ENCODE peak calls at places on chromosomes 16 and 17, in six cellular contexts. One of them, this sample, is unnamed.

GRCh38 chr17:76943202-76943601 is 75.0 kb downstream of the MGAT5B start:
- DNase-seq in Peyer's patch: no peak
- DNase-seq in fibroblast of lung: no peak
- DNase-seq in pancreas: no peak
- DNase-seq in body of pancreas: no peak
- DNase-seq in gastrocnemius medialis: no peak
- DNase-seq in this sample: no peak

GRCh38 chr16:89417352-89417751 is 73.0 kb downstream of the ANKRD11 start:
- DNase-seq in Peyer's patch: no peak
- DNase-seq in fibroblast of lung: no peak
- DNase-seq in pancreas: peak; percentile 37
- DNase-seq in body of pancreas: no peak
- DNase-seq in gastrocnemius medialis: peak; percentile 43
- DNase-seq in this sample: no peak

GRCh38 chr17:76265624-76266243 is 586 bp downstream of the UBALD2 start:
- DNase-seq in Peyer's patch: peak; percentile 55
- DNase-seq in fibroblast of lung: peak; percentile 41
- DNase-seq in pancreas: peak; percentile 92
- DNase-seq in body of pancreas: peak; percentile 73
- DNase-seq in gastrocnemius medialis: peak; percentile 51
- DNase-seq in this sample: no peak

GRCh38 chr17:43767713-43768059 is 9.1 kb upstream of the SOST start:
- DNase-seq in Peyer's patch: no peak
- DNase-seq in fibroblast of lung: no peak
- DNase-seq in pancreas: no peak
- DNase-seq in body of pancreas: no peak
- DNase-seq in gastrocnemius medialis: no peak
- DNase-seq in this sample: no peak

GRCh38 chr16:67555795-67556212 is 6.5 kb upstream of the CTCF start:
- DNase-seq in Peyer's patch: no peak
- DNase-seq in fibroblast of lung: peak; percentile 55
- DNase-seq in pancreas: no peak
- DNase-seq in body of pancreas: no peak
- DNase-seq in gastrocnemius medialis: no peak
- DNase-seq in this sample: no peak

GRCh38 chr17:9330140-9330902 is 245.3 kb downstream of the STX8 start:
- DNase-seq in Peyer's patch: no peak
- DNase-seq in fibroblast of lung: no peak
- DNase-seq in pancreas: no peak
- DNase-seq in body of pancreas: no peak
- DNase-seq in gastrocnemius medialis: no peak
- DNase-seq in this sample: no peak

GRCh38 chr17:67829331-67829730 is 4.0 kb downstream of the BPTF start:
- DNase-seq in Peyer's patch: peak; percentile 33
- DNase-seq in fibroblast of lung: peak; percentile 19
- DNase-seq in pancreas: no peak
- DNase-seq in body of pancreas: no peak
- DNase-seq in gastrocnemius medialis: no peak
- DNase-seq in this sample: no peak

GRCh38 chr16:12188674-12189249 is 212.2 kb downstream of the SNX29 start:
- DNase-seq in Peyer's patch: no peak
- DNase-seq in fibroblast of lung: peak; percentile 40
- DNase-seq in pancreas: no peak
- DNase-seq in body of pancreas: no peak
- DNase-seq in gastrocnemius medialis: no peak
- DNase-seq in this sample: no peak

GRCh38 chr17:34499576-34499975 is 79.8 kb upstream of the TMEM132E start:
- DNase-seq in Peyer's patch: no peak
- DNase-seq in fibroblast of lung: peak; percentile 13
- DNase-seq in pancreas: no peak
- DNase-seq in body of pancreas: no peak
- DNase-seq in gastrocnemius medialis: no peak
- DNase-seq in this sample: no peak

GRCh38 chr16:71658771-71659170 is 32.8 kb downstream of the MARVELD3 start:
- DNase-seq in Peyer's patch: peak; percentile 26
- DNase-seq in fibroblast of lung: no peak
- DNase-seq in pancreas: no peak
- DNase-seq in body of pancreas: no peak
- DNase-seq in gastrocnemius medialis: no peak
- DNase-seq in this sample: no peak

GRCh38 chr17:9356488-9356911 is 219.1 kb downstream of the STX8 start:
- DNase-seq in Peyer's patch: no peak
- DNase-seq in fibroblast of lung: no peak
- DNase-seq in pancreas: no peak
- DNase-seq in body of pancreas: no peak
- DNase-seq in gastrocnemius medialis: peak; percentile 24
- DNase-seq in this sample: no peak

GRCh38 chr16:56643080-56643778 is 4.8 kb downstream of the MT1A start:
- DNase-seq in Peyer's patch: peak; percentile 73
- DNase-seq in fibroblast of lung: peak; percentile 51
- DNase-seq in pancreas: peak; percentile 95
- DNase-seq in body of pancreas: peak; percentile 88
- DNase-seq in gastrocnemius medialis: peak; percentile 54
- DNase-seq in this sample: no peak

GRCh38 chr16:56645311-56645710 is 6.4 kb upstream of the MT1B start:
- DNase-seq in Peyer's patch: no peak
- DNase-seq in fibroblast of lung: no peak
- DNase-seq in pancreas: no peak
- DNase-seq in body of pancreas: no peak
- DNase-seq in gastrocnemius medialis: no peak
- DNase-seq in this sample: no peak

GRCh38 chr16:56641166-56641565 is 2.7 kb downstream of the MT1A start:
- DNase-seq in Peyer's patch: no peak
- DNase-seq in fibroblast of lung: no peak
- DNase-seq in pancreas: no peak
- DNase-seq in body of pancreas: no peak
- DNase-seq in gastrocnemius medialis: no peak
- DNase-seq in this sample: no peak

GRCh38 chr16:56645838-56646237 is 5.8 kb upstream of the MT1B start:
- DNase-seq in Peyer's patch: no peak
- DNase-seq in fibroblast of lung: no peak
- DNase-seq in pancreas: no peak
- DNase-seq in body of pancreas: no peak
- DNase-seq in gastrocnemius medialis: no peak
- DNase-seq in this sample: no peak

DNA sequence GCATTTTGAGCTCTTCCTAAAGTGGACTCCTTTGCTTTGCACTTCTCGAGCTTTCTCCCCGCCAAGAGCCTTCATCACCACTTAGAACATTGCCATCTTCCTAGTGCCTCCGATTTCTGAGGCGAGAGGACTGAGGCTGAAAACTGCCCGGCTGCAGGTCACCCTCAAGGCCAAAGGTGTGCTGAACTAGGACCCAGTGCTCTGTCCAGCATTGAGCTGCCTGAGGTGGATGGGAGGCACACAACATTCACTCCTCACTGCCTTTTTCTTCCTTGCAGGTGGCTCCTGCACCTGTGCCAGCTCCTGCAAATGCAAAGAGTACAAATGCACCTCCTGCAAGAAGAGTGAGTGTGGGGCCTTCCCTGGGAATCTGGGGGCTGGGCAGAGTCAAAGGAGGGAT is 5.4 kb downstream of the MT1A start:
- DNase-seq in Peyer's patch: no peak
- DNase-seq in fibroblast of lung: no peak
- DNase-seq in pancreas: no peak
- DNase-seq in body of pancreas: no peak
- DNase-seq in gastrocnemius medialis: no peak
- DNase-seq in this sample: no peak
- H3K27me3 ChIP-seq in Peyer's patch: no peaks in the 10 kb centered on the region
- H3K27me3 ChIP-seq in fibroblast of lung: peaks cover 21% of the 10 kb centered on the region
- H3K27me3 ChIP-seq in pancreas: no peaks in the 10 kb centered on the region
- H3K27me3 ChIP-seq in body of pancreas: no peaks in the 10 kb centered on the region
- H3K27me3 ChIP-seq in gastrocnemius medialis: peaks cover 10% of the 10 kb centered on the region
- H3K27me3 ChIP-seq in this sample: peaks cover 91% of the 10 kb centered on the region

DNA sequence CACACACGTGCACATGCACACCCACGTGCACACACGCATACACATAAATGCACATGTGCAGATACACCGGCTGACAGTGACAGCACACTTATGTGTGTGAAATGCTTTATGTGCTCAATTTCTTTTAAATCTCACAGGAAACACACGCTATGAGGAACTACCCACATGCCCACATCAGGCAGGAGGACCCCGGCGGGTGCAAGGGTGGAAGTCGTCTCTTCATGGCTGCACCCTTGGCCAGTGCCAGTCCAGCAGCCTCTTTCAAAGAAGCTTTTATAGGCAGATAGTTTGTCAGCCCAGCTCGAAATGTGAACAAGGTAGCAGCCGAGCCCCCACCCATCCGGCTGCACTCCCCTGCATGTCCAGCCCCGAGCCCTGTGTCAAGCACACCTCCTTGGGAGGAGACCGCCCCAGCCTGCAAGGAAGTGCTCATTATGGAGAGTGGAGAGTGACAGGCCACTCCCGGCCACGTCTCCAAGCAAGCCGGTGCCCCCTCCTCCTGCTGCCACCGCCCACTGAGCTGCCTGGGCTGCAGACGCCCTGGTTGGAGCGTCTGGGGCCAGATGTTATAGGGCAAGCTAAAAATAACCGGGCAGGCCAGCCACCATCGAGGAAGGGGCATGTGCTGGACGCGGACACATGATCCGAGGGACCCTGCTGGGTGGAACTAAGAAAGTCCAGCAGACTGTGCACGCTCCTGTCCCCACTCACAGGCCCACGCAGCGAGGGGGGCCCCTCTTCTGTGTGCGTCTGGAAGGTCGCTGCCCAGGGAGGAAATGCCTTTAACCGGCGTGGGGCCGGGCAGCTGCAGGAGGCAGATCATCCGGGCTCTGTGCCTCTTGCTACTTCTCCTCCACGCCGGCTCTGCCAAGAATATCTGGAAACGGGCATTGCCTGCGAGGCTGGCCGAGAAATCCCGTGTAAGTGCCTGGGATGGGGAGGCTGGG is at the start of gene WFDC1:
- DNase-seq in Peyer's patch: no peak
- DNase-seq in fibroblast of lung: no peak
- DNase-seq in pancreas: no peak
- DNase-seq in body of pancreas: no peak
- DNase-seq in gastrocnemius medialis: no peak
- DNase-seq in this sample: no peak
- H3K27ac ChIP-seq in Peyer's patch: peak within 1 kb of the TSS; percentile 74
- H3K27ac ChIP-seq in fibroblast of lung: no peak within 1 kb of the TSS
- H3K27ac ChIP-seq in pancreas: no peak within 1 kb of the TSS
- H3K27ac ChIP-seq in body of pancreas: no peak within 1 kb of the TSS
- H3K27ac ChIP-seq in gastrocnemius medialis: no peak within 1 kb of the TSS
- H3K27ac ChIP-seq in this sample: peak within 1 kb of the TSS; percentile 52

DNA sequence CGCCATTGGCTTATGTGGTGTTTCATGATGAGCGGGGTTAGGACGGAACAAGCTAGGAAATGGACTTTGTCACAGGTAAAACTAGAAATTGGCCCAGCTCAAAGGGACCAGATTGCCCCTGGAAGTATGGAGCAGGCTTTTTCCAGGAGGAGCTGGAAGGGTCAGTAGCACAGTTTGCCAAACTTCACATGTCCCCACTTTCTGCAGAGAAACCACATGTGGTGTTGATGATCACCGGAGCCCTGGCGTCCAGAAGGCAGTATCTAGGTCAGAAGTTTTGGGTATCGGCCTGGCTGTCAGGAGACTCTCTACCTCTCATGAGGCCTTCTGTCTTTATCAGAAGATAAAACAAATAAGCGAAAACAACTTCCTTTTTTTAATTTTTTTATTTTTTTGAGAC is 248.5 kb downstream of the SOX9 start:
- DNase-seq in Peyer's patch: no peak
- DNase-seq in fibroblast of lung: no peak
- DNase-seq in pancreas: no peak
- DNase-seq in body of pancreas: no peak
- DNase-seq in gastrocnemius medialis: no peak
- DNase-seq in this sample: no peak
- H3K27me3 ChIP-seq in Peyer's patch: no peaks in the 10 kb centered on the region
- H3K27me3 ChIP-seq in fibroblast of lung: no peaks in the 10 kb centered on the region
- H3K27me3 ChIP-seq in pancreas: no peaks in the 10 kb centered on the region
- H3K27me3 ChIP-seq in body of pancreas: no peaks in the 10 kb centered on the region
- H3K27me3 ChIP-seq in gastrocnemius medialis: no peaks in the 10 kb centered on the region
- H3K27me3 ChIP-seq in this sample: no peaks in the 10 kb centered on the region

DNA sequence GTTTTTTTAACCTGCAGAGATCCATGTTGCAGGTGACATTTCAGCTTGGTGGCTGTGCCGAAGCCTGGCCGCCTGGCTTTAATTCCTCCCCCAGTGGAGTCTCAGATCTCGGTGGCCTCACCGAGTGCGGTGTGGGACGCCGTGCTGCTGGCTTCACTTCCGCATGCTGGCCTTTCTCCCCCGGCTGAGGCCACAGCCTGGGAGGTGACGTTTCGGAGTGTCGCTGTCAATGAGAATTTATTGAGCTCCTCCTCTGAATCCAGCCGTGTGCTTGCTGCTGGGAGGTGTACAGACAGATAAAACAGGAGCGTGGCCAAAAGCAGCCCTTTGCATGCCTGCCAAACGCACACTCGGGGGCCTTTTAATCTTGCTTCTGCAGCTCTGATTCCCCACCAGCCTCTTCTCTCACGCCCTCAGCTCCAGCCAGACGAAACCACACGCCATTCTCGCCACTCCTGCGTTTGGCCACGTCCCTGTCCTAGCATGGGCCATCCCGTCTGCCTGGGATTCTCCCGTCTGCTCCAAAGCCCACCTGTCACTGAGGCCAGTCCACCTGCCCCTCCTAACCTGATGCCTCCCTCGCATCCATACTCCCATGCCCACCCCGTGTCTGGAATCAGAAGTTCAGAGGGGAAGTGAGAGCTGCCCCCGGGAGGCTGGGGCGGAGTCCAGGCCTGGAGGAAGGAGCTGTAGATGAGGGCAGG is 3.6 kb downstream of the GSE1 start:
- DNase-seq in Peyer's patch: peak; percentile 60
- DNase-seq in fibroblast of lung: peak; percentile 23
- DNase-seq in pancreas: peak; percentile 83
- DNase-seq in body of pancreas: peak; percentile 60
- DNase-seq in gastrocnemius medialis: peak; percentile 56
- DNase-seq in this sample: no peak
- H3K27ac ChIP-seq in Peyer's patch: peak overlapping the region; percentile 90
- H3K27ac ChIP-seq in fibroblast of lung: no peak overlapping the region
- H3K27ac ChIP-seq in pancreas: peak overlapping the region; percentile 99
- H3K27ac ChIP-seq in body of pancreas: peak overlapping the region; percentile 99
- H3K27ac ChIP-seq in gastrocnemius medialis: peak overlapping the region; percentile 99
- H3K27ac ChIP-seq in this sample: no peak overlapping the region

DNA sequence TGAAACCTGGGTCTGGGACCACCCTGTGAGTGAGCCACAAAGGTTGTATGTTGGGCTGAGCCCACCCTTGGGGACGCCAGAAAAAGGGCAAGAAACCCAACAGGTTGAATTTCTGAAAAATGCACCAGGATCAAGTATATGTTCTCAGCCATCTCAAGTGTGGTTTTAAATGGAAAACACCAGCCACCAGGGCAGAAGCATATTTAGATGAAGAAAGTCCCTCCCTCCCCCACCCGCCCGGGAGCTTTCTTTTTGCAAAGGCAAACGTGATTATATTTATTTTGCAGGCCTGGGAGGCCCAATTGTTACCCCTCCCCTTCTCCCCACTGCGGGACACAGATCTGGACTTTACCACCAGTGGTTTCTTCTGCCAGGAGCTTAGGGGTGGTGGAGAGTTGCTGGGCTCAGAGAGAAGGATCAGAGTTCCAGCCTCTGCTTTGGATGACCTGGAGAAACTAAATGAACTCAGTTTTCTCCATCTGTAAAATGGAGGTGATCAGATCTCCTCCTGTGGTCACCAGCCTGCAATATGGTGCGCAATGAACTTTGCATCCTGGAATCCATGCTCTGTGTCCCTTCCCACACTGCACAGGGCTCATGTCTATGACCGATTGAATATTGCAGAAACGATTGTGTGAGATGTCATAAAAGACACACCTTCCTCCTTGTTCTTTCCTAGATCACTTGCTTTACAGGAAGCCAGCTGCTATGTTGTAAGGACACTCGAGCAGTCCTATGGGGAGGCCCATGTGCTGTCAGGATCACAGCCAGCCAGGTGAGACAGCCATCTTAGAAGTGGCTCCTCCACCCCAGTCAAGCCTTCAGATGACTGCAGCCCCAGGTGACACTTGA is 21.0 kb upstream of the NGFR start:
- DNase-seq in Peyer's patch: no peak
- DNase-seq in fibroblast of lung: no peak
- DNase-seq in pancreas: no peak
- DNase-seq in body of pancreas: no peak
- DNase-seq in gastrocnemius medialis: no peak
- DNase-seq in this sample: no peak
- H3K27me3 ChIP-seq in Peyer's patch: no peaks in the 10 kb centered on the region
- H3K27me3 ChIP-seq in fibroblast of lung: peaks cover 41% of the 10 kb centered on the region
- H3K27me3 ChIP-seq in pancreas: no peaks in the 10 kb centered on the region
- H3K27me3 ChIP-seq in body of pancreas: peaks cover 7% of the 10 kb centered on the region
- H3K27me3 ChIP-seq in gastrocnemius medialis: no peaks in the 10 kb centered on the region
- H3K27me3 ChIP-seq in this sample: peaks cover 85% of the 10 kb centered on the region

This sample was measured in AG04450.